ENCODE peak calls at places on chromosomes 6 and 20, in seven cellular contexts. E is sigmoid colon, O is transverse colon, I is GM23338, W is adrenal gland, A is cardiac fibroblast, B is bronchial epithelial cell. U is an unnamed sample.

GRCh38 chr20:1185781-1186334 is 1.1 kb upstream of the TMEM74B start:
- DNase-seq in A (peak), E (no peak), B (peak), O (peak), I (peak), W (no peak), U (no peak)

GRCh38 chr6:20953019-20953418 is 418.8 kb downstream of the CDKAL1 start:
- DNase-seq in W (no peak), B (no peak), I (peak), A (no peak), E (no peak), O (no peak), U (no peak)

GRCh38 chr6:142683688-142684087 is 261.3 kb downstream of the HIVEP2 start:
- DNase-seq in A (no peak), W (no peak), I (no peak), O (no peak), E (no peak), B (no peak), U (no peak)

GRCh38 chr20:46204594-46205205 is 86.6 kb downstream of the CD40 start:
- DNase-seq in O (no peak), A (no peak), E (no peak), I (no peak), B (no peak), W (no peak), U (no peak)

GRCh38 chr20:48760403-48760889 is 67.4 kb downstream of the PREX1 start:
- DNase-seq in O (peak), W (no peak), E (no peak), B (peak), A (peak), I (no peak), U (no peak)

GRCh38 chr6:89612121-89612520 is 26.4 kb downstream of the LYRM2 start:
- DNase-seq in E (no peak), W (no peak), O (no peak), B (no peak), A (no peak), I (peak), U (no peak)

GRCh38 chr20:1539816-1540215 is 17.7 kb downstream of the SIRPD start:
- DNase-seq in W (no peak), B (no peak), O (no peak), I (no peak), A (no peak), E (no peak), U (no peak)

GRCh38 chr20:34744847-34745246 is 40.7 kb downstream of the TP53INP2 start:
- DNase-seq in O (no peak), A (no peak), I (no peak), E (no peak), B (no peak), W (no peak), U (no peak)

GRCh38 chr20:6829510-6830116 is 62.1 kb downstream of the BMP2 start:
- DNase-seq in A (peak), B (peak), O (no peak), I (peak), W (no peak), E (no peak), U (no peak)

GRCh38 chr20:11338506-11339306 is 579.0 kb upstream of the BTBD3 start:
- DNase-seq in W (no peak), E (no peak), I (no peak), A (peak), B (peak), O (no peak), U (no peak)

GRCh38 chr6:27669278-27669797 is 196.4 kb upstream of the ZNF184 start:
- DNase-seq in W (no peak), B (peak), E (no peak), O (no peak), A (no peak), I (peak), U (no peak)

GRCh38 chr6:11952291-11952690 is 59.8 kb upstream of the HIVEP1 start:
- DNase-seq in E (no peak), O (no peak), W (no peak), I (no peak), A (no peak), B (no peak), U (no peak)

GRCh38 chr6:55052846-55053245 is 121.5 kb upstream of the HCRTR2 start:
- DNase-seq in A (no peak), O (no peak), B (no peak), E (no peak), W (no peak), I (no peak), U (no peak)

GRCh38 chr6:484729-485111 is 93.2 kb downstream of the IRF4 start:
- DNase-seq in O (no peak), E (no peak), W (no peak), A (no peak), I (no peak), B (no peak), U (no peak)

GRCh38 chr6:158762787-158763439 is 56.3 kb downstream of the EZR start:
- DNase-seq in B (no peak), I (peak), A (peak), O (no peak), E (peak), W (no peak), U (no peak)

GRCh38 chr6:53894086-53894485 is 99.3 kb downstream of the LRRC1 start:
- DNase-seq in A (peak), O (peak), W (no peak), I (no peak), E (peak), B (peak), U (no peak)

GRCh38 chr6:5513393-5513792 is 252.1 kb downstream of the FARS2 start:
- DNase-seq in I (no peak), A (no peak), E (no peak), O (no peak), W (no peak), B (no peak), U (no peak)

GRCh38 chr20:23305098-23305497 is 45.5 kb upstream of the NXT1 start:
- DNase-seq in W (no peak), A (peak), E (peak), I (no peak), B (no peak), O (no peak), U (peak)

GRCh38 chr6:17666646-17667045 is 40.1 kb downstream of the NUP153 start:
- DNase-seq in O (no peak), A (no peak), I (no peak), B (no peak), E (no peak), W (no peak), U (no peak)

GRCh38 chr6:11143394-11144371 is 32.2 kb upstream of the ERVFRD-1 start:
- DNase-seq in E (peak), B (peak), I (no peak), O (peak), W (peak), A (peak), U (no peak)

GRCh38 chr20:48310312-48310711 is 517.5 kb downstream of the PREX1 start:
- DNase-seq in A (no peak), W (no peak), I (no peak), O (no peak), E (no peak), B (no peak), U (no peak)

GRCh38 chr6:4612636-4613171 is 163.5 kb upstream of the CDYL start:
- DNase-seq in B (no peak), E (peak), A (peak), O (no peak), I (no peak), W (no peak), U (no peak)

GRCh38 chr20:38156280-38156679 is 8.8 kb downstream of the TGM2 start:
- DNase-seq in B (no peak), O (no peak), A (no peak), E (no peak), I (no peak), W (no peak), U (no peak)

GRCh38 chr6:102660288-102660687 is 1266.8 kb downstream of the GRIK2 start:
- DNase-seq in W (no peak), O (no peak), B (no peak), I (no peak), E (no peak), A (no peak), U (no peak)

DNA sequence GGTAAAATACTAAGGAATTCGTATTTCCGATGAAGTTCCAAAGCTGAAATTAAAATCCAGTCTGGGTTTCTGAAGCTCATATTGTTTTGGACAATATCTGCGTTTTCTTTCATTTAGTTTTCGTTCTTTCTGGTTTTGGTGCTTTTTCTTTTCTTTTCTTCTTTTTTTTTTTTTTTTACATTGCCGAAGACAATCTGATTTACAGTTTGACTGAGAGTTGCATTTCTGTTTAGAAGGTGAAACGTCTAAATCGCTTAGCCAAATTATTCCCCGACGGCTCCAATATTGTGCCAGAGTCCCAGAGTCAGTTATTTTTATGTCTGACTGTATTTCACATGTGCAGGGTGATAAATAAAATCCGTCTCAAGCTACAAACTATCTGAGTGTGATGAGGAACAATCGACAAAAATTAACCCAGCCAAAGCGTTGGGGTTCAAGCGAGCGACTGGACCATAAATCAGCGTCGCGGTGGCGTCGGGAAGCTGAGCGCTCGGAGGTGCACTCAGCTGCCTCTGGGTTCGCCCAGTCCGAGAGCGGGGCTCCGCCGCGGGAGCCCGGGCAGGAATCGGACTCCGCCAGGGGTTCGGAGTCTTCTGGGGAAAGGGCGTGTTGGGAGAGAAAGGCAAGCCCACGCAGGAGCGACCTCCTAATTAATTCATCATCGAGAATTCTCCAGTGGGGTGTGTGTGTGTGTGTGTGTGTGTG is 8.2 kb upstream of the TBX18 start:
- DNase-seq in O (no peak), B (no peak), A (peak), I (peak), W (no peak), E (no peak), U (no peak)
- H3K4me3 ChIP-seq in O (no peak), B (no peak), A (peak), I (peak), W (no peak), E (no peak), U (peak)

DNA sequence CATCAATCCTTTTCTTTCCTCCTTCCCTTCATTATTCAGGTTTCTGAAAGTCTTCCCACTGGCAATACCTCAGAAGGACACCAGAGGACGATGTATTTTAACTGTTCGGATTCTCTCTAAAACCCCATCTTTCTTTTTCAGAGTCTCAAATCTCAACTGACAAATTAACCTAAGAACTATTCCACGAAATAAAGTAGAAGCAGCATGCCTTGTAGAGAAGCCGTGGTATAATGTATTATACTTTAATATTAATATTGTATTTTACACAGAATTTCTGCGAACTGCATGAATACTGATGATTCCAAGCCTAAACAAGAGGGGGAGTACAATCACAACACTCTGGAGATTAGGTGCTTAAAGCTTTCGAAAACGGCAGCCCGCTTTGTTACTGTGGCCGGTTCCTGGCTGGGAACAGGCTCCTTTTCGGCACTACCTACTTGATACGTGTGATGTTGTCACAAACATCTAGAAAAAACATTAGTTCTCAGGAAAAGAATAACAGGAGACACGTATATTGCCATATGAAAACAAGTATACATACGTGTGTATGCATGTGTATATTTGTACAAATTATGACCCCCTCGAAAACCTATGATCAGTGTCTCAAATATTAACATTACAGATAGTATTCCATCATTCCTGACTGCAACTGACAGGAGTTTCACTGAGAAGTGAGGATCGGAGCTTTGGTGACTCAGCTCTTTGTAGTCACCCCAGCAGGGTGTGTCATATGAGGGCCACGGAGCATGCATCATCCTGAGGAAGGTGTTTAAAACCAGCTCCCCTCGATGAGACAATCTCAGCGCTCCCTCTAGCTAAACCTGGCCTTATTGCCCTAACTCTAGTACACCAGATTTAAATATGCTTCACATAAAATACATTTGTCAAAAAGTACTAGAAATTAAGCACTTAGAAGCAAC is 319.7 kb upstream of the TCF21 start:
- DNase-seq in A (peak), B (peak), O (peak), E (peak), I (peak), W (no peak), U (peak)
- TF ChIP-seq CTCF in A (peak), B (peak), O (peak), E (peak), I (peak), W (peak), U (peak)

GRCh38 chr20:64047968-64048401 is 1.5 kb downstream of the SOX18 start:
- DNase-seq in E (no peak), O (no peak), B (no peak), I (peak), A (no peak), W (no peak), U (no peak)
- H3K4me3 ChIP-seq in E (peak), O (no peak), B (no peak), I (peak), A (peak), W (no peak), U (no peak)

GRCh38 chr20:39676857-39677351 is 714.8 kb downstream of the DHX35 start:
- DNase-seq in W (no peak), B (peak), O (peak), E (no peak), A (peak), I (peak), U (no peak)
- TF ChIP-seq CTCF in W (no peak), B (peak), O (peak), E (peak), A (peak), I (peak), U (peak)

DNA sequence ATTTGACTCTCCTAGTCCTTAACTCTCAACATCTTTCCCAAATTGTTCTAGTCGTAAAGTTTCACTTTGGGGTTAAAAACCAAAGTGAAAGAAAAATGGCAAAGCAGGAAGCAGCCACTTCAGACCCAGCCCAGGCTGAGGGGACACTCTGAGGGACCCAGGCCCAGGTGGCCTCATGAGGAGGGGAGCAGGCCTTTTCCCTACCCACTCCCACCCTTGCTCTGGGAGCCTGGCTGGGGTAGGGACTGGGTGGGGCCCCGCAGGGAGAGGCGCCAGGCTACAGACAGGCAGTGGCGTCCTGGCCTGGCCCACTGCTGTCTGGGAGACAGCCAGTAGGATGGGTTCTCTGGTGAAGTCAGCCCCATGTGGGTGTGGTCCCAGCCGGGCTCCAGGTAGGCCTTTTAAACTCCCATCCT is 68.7 kb upstream of the MYL9 start:
- DNase-seq in E (peak), A (no peak), W (peak), B (peak), I (peak), O (peak), U (no peak)
- H3K4me3 ChIP-seq in E (peak), A (no peak), W (no peak), B (no peak), I (peak), O (no peak), U (no peak)

U was measured in AG04449.